ENCODE peak calls at places on chromosomes 3 and 15, in four cellular contexts. Z is psoas muscle, F is DND-41, P is mesenchymal stem cell. N is an unnamed sample. For H3K4me1 and H3K36me3, the result is how much of the 10 kb centered on the place peaks cover.

GRCh38 chr3:170724599-170724998 is 138.7 kb upstream of the SLC7A14 start:
- DNase-seq in Z (peak), F (no peak), P (peak), N (no peak)

GRCh38 chr15:37053070-37053653 is 47.2 kb downstream of the MEIS2 start:
- DNase-seq in Z (no peak), F (no peak), P (no peak), N (no peak)

GRCh38 chr3:10996345-10997050 is 4.0 kb downstream of the SLC6A1 start:
- DNase-seq in Z (no peak), F (no peak), P (no peak), N (no peak)

GRCh38 chr15:73571346-73571745 is 61.8 kb downstream of the NPTN start:
- DNase-seq in Z (no peak), F (no peak), P (no peak), N (no peak)

GRCh38 chr15:39358441-39359041 is 222.3 kb upstream of the THBS1 start:
- DNase-seq in Z (no peak), F (no peak), P (peak), N (no peak)

GRCh38 chr3:65963787-65964707 is 74.7 kb downstream of the MAGI1 start:
- DNase-seq in Z (no peak), F (no peak), P (peak), N (peak)

GRCh38 chr15:44812029-44812517 is 75.7 kb downstream of the TRIM69 start:
- DNase-seq in Z (no peak), F (peak), P (no peak), N (no peak)

GRCh38 chr3:101964861-101965260 is 115.5 kb downstream of the NFKBIZ start:
- DNase-seq in Z (no peak), F (no peak), P (no peak), N (no peak)

GRCh38 chr3:186254676-186255665 is 107.1 kb downstream of the DGKG start:
- DNase-seq in Z (no peak), F (peak), P (no peak), N (peak)

GRCh38 chr3:14289590-14290453 is 111.2 kb downstream of the LSM3 start:
- DNase-seq in Z (no peak), F (no peak), P (peak), N (no peak)

GRCh38 chr15:63038926-63039673 is 3.4 kb upstream of the TPM1 start:
- DNase-seq in Z (no peak), F (no peak), P (peak), N (no peak)

GRCh38 chr3:179716811-179717210 is 64.0 kb downstream of the USP13 start:
- DNase-seq in Z (no peak), F (no peak), P (peak), N (no peak)

GRCh38 chr15:64979252-64979710 is 10.4 kb downstream of the SPG21 start:
- DNase-seq in Z (no peak), F (no peak), P (no peak), N (no peak)

GRCh38 chr3:59480486-59480995 is 430.7 kb upstream of the CFAP20DC start:
- DNase-seq in Z (no peak), F (peak), P (peak), N (no peak)

GRCh38 chr3:12443781-12444522 is 40.3 kb upstream of the TSEN2 start:
- DNase-seq in Z (no peak), F (no peak), P (no peak), N (no peak)

GRCh38 chr15:88166330-88166993 is 90.1 kb downstream of the NTRK3 start:
- DNase-seq in Z (no peak), F (peak), P (peak), N (peak)

GRCh38 chr15:29890761-29891457 is 68.6 kb upstream of the TJP1 start:
- DNase-seq in Z (no peak), F (no peak), P (no peak), N (no peak)

GRCh38 chr15:52642386-52643361 is 36.5 kb downstream of the ATOSA start:
- DNase-seq in Z (no peak), F (no peak), P (peak), N (no peak)

GRCh38 chr3:177483182-177483967 is 286.1 kb upstream of the TBL1XR1 start:
- DNase-seq in Z (no peak), F (no peak), P (no peak), N (peak)

GRCh38 chr3:123652346-123652984 is 67.6 kb upstream of the HACD2 start:
- DNase-seq in Z (peak), F (peak), P (peak), N (peak)

GRCh38 chr3:112061152-112061551 is 25.0 kb upstream of the C3orf52 start:
- DNase-seq in Z (no peak), F (no peak), P (no peak), N (no peak)

GRCh38 chr3:55879901-55880331 is 392.8 kb upstream of the WNT5A start:
- DNase-seq in Z (no peak), F (no peak), P (peak), N (no peak)

GRCh38 chr3:127033786-127034185 is 50.9 kb downstream of the PLXNA1 start:
- DNase-seq in Z (peak), F (no peak), P (no peak), N (no peak)

GRCh38 chr3:99324854-99325253 is 313.5 kb upstream of the COL8A1 start:
- DNase-seq in Z (no peak), F (no peak), P (no peak), N (no peak)

GRCh38 chr3:192079098-192079497 is 618.1 kb downstream of the PYDC2 start:
- DNase-seq in Z (no peak), F (no peak), P (no peak), N (no peak)

GRCh38 chr15:40454904-40455391 is 14.2 kb downstream of the BAHD1 start:
- DNase-seq in Z (no peak), F (peak), P (peak), N (no peak)

GRCh38 chr3:15892828-15893227 is 95.0 kb upstream of the ANKRD28 start:
- DNase-seq in Z (no peak), F (no peak), P (no peak), N (no peak)

GRCh38 chr3:179200790-179201189 is 50.1 kb downstream of the KCNMB3 start:
- DNase-seq in Z (no peak), F (no peak), P (no peak), N (no peak)

GRCh38 chr15:91887321-91887720 is 33.8 kb downstream of the SLCO3A1 start:
- DNase-seq in Z (no peak), F (no peak), P (no peak), N (no peak)

GRCh38 chr3:96779810-96780209 is 34.6 kb upstream of the EPHA6 start:
- DNase-seq in Z (no peak), F (no peak), P (no peak), N (no peak)

GRCh38 chr3:128549283-128550112 is 56.5 kb upstream of the GATA2 start:
- DNase-seq in Z (peak), F (no peak), P (peak), N (peak)

GRCh38 chr3:158749526-158749925 is 17.3 kb upstream of the RARRES1 start:
- DNase-seq in Z (no peak), F (no peak), P (no peak), N (no peak)

GRCh38 chr3:125069452-125069851 is 13.7 kb upstream of the HEG1 start:
- DNase-seq in Z (no peak), F (no peak), P (no peak), N (no peak)

GRCh38 chr3:186021673-186022362 is 84.0 kb upstream of the TRA2B start:
- DNase-seq in Z (peak), F (no peak), P (peak), N (peak)

GRCh38 chr3:120678331-120678845 is 3.7 kb downstream of the HGD start:
- DNase-seq in Z (no peak), F (no peak), P (peak), N (peak)

GRCh38 chr3:65776494-65776893 is 262.2 kb downstream of the MAGI1 start:
- DNase-seq in Z (no peak), F (no peak), P (no peak), N (peak)

GRCh38 chr3:278300-279064 is 81.9 kb downstream of the CHL1 start:
- DNase-seq in Z (no peak), F (no peak), P (no peak), N (no peak)

GRCh38 chr3:53137221-53137620 is 7.0 kb upstream of the RFT1 start:
- DNase-seq in Z (no peak), F (no peak), P (no peak), N (no peak)

GRCh38 chr3:126025116-126025729 is 56.2 kb downstream of the ROPN1B start:
- DNase-seq in Z (no peak), F (no peak), P (no peak), N (no peak)

GRCh38 chr3:161401389-161401788 is 30.1 kb upstream of the SPTSSB start:
- DNase-seq in Z (no peak), F (no peak), P (no peak), N (no peak)

GRCh38 chr3:47291158-47291753 is 8.5 kb downstream of the KLHL18 start:
- DNase-seq in Z (no peak), F (no peak), P (no peak), N (no peak)
- H3K4me1 ChIP-seq in Z (under half), F (under half), P (under half), N (under half)

DNA sequence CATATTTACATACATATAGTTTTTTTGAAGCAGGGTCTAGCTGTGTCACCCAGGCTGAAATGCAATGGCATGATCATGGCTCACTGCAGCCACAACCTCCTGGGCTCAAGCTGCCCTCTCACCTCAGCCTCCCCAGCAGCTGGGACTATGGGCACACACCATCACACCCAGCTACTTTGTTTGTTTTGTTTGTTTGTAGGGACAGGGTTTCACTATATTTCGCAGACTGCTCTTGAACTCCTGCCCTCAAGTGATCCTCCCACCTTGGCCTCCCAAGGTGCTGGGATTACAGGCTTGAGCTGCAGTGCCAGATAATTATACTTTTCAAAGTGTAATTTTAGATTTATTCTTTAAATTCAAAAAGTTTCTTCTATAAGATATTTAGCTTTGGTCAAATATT is 10.2 kb downstream of the GTF2A2 start:
- DNase-seq in Z (no peak), F (no peak), P (no peak), N (no peak)
- H3K36me3 ChIP-seq in Z (half or more), F (under half), P (under half), N (under half)

DNA sequence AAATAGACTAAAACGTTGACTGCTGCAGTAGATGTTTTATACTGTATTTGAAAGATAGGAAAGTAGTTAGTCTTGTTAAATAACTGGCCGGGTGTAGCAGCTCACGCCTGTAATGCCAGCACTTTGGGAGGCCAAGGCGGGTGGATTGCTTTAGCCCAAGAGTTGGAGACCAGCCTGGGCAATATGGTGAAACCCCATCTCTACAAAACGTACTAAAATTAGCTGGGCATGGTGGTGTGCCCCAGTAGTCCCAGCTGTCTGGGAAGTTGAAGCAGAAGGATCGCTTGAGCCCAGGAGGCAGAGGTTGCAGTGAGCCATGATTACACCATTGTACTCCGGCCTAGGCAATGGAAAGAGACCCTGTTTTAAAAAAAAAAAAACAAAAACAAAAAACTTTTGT is 60.5 kb upstream of the ULK4 start:
- DNase-seq in Z (peak), F (no peak), P (no peak), N (no peak)
- H3K4me1 ChIP-seq in Z (half or more), F (under half), P (under half), N (half or more)

DNA sequence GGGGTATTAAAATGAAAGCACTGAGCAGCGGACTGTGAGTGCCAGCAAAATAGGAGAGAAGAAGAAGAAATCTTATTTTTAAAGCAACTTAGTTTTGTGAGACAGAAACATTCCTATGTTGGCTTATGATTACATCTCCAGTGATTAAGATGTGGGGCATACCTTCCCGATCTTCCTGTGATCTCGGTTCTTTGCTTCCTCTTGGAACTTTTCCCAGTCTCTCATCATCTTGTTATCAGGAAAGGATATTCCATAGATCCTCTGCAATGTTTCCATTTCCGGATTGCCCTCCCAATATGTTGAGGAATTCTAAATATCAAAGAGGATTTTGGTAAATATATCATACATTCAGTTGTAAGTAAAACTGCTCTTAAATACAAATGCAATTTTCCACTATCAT is 22.2 kb downstream of the TARS3 start:
- DNase-seq in Z (no peak), F (no peak), P (no peak), N (no peak)
- H3K36me3 ChIP-seq in Z (half or more), F (under half), P (under half), N (under half)

GRCh38 chr3:49664300-49664699 is 9.9 kb upstream of the APEH start:
- DNase-seq in Z (no peak), F (no peak), P (no peak), N (no peak)
- H3K4me1 ChIP-seq in Z (under half), F (under half), P (under half), N (under half)